ENCODE peak calls at places on chromosomes 13 and 19, in eight cellular contexts. One of them, this sample, is unnamed.

GRCh38 chr13:55229906-55230569 is 1910.7 kb upstream of the PRR20A start:
- DNase-seq in CD8-positive, alpha-beta memory T cell: no peak
- DNase-seq in stimulated activated CD4-positive, alpha-beta T cell treated with anti-CD3 and anti-CD28 coated beads, TNF-alpha, amount 100 ng/mL, for 4 hours: no peak
- DNase-seq in substantia nigra: no peak
- DNase-seq in activated CD8-positive, alpha-beta T cell treated with anti-CD3 and anti-CD28 coated beads for 36 hours: no peak
- DNase-seq in Caco-2: no peak
- DNase-seq in left colon: no peak
- DNase-seq in lower leg skin: no peak
- DNase-seq in this sample: no peak

GRCh38 chr19:11191273-11191755 is 6.0 kb downstream of the KANK2 start:
- DNase-seq in CD8-positive, alpha-beta memory T cell: no peak
- DNase-seq in stimulated activated CD4-positive, alpha-beta T cell treated with anti-CD3 and anti-CD28 coated beads, TNF-alpha, amount 100 ng/mL, for 4 hours: no peak
- DNase-seq in substantia nigra: no peak
- DNase-seq in activated CD8-positive, alpha-beta T cell treated with anti-CD3 and anti-CD28 coated beads for 36 hours: peak
- DNase-seq in Caco-2: no peak
- DNase-seq in left colon: peak
- DNase-seq in lower leg skin: peak
- DNase-seq in this sample: peak

GRCh38 chr13:40672310-40673060 is 6.0 kb upstream of the FOXO1 start:
- DNase-seq in CD8-positive, alpha-beta memory T cell: no peak
- DNase-seq in stimulated activated CD4-positive, alpha-beta T cell treated with anti-CD3 and anti-CD28 coated beads, TNF-alpha, amount 100 ng/mL, for 4 hours: no peak
- DNase-seq in substantia nigra: no peak
- DNase-seq in activated CD8-positive, alpha-beta T cell treated with anti-CD3 and anti-CD28 coated beads for 36 hours: peak
- DNase-seq in Caco-2: no peak
- DNase-seq in left colon: no peak
- DNase-seq in lower leg skin: no peak
- DNase-seq in this sample: no peak

GRCh38 chr13:113357529-113357928 is 6.4 kb downstream of the GRTP1 start:
- DNase-seq in CD8-positive, alpha-beta memory T cell: no peak
- DNase-seq in stimulated activated CD4-positive, alpha-beta T cell treated with anti-CD3 and anti-CD28 coated beads, TNF-alpha, amount 100 ng/mL, for 4 hours: no peak
- DNase-seq in substantia nigra: no peak
- DNase-seq in activated CD8-positive, alpha-beta T cell treated with anti-CD3 and anti-CD28 coated beads for 36 hours: no peak
- DNase-seq in Caco-2: no peak
- DNase-seq in left colon: no peak
- DNase-seq in lower leg skin: no peak
- DNase-seq in this sample: no peak

GRCh38 chr13:94674609-94675348 is 37.6 kb downstream of the SOX21 start:
- DNase-seq in CD8-positive, alpha-beta memory T cell: no peak
- DNase-seq in stimulated activated CD4-positive, alpha-beta T cell treated with anti-CD3 and anti-CD28 coated beads, TNF-alpha, amount 100 ng/mL, for 4 hours: peak
- DNase-seq in substantia nigra: peak
- DNase-seq in activated CD8-positive, alpha-beta T cell treated with anti-CD3 and anti-CD28 coated beads for 36 hours: peak
- DNase-seq in Caco-2: peak
- DNase-seq in left colon: no peak
- DNase-seq in lower leg skin: peak
- DNase-seq in this sample: peak

GRCh38 chr13:98419786-98420559 is 156.9 kb downstream of the STK24 start:
- DNase-seq in CD8-positive, alpha-beta memory T cell: no peak
- DNase-seq in stimulated activated CD4-positive, alpha-beta T cell treated with anti-CD3 and anti-CD28 coated beads, TNF-alpha, amount 100 ng/mL, for 4 hours: no peak
- DNase-seq in substantia nigra: no peak
- DNase-seq in activated CD8-positive, alpha-beta T cell treated with anti-CD3 and anti-CD28 coated beads for 36 hours: no peak
- DNase-seq in Caco-2: peak
- DNase-seq in left colon: no peak
- DNase-seq in lower leg skin: no peak
- DNase-seq in this sample: no peak

GRCh38 chr13:38103851-38104250 is 234.3 kb upstream of the TRPC4 start:
- DNase-seq in CD8-positive, alpha-beta memory T cell: no peak
- DNase-seq in stimulated activated CD4-positive, alpha-beta T cell treated with anti-CD3 and anti-CD28 coated beads, TNF-alpha, amount 100 ng/mL, for 4 hours: no peak
- DNase-seq in substantia nigra: no peak
- DNase-seq in activated CD8-positive, alpha-beta T cell treated with anti-CD3 and anti-CD28 coated beads for 36 hours: no peak
- DNase-seq in Caco-2: no peak
- DNase-seq in left colon: no peak
- DNase-seq in lower leg skin: no peak
- DNase-seq in this sample: no peak

GRCh38 chr19:34508540-34508939 is 27.0 kb downstream of the WTIP start:
- DNase-seq in CD8-positive, alpha-beta memory T cell: no peak
- DNase-seq in stimulated activated CD4-positive, alpha-beta T cell treated with anti-CD3 and anti-CD28 coated beads, TNF-alpha, amount 100 ng/mL, for 4 hours: no peak
- DNase-seq in substantia nigra: no peak
- DNase-seq in activated CD8-positive, alpha-beta T cell treated with anti-CD3 and anti-CD28 coated beads for 36 hours: no peak
- DNase-seq in Caco-2: no peak
- DNase-seq in left colon: no peak
- DNase-seq in lower leg skin: no peak
- DNase-seq in this sample: no peak

GRCh38 chr13:90445179-90445578 is 902.3 kb upstream of the MIR17HG start:
- DNase-seq in CD8-positive, alpha-beta memory T cell: no peak
- DNase-seq in stimulated activated CD4-positive, alpha-beta T cell treated with anti-CD3 and anti-CD28 coated beads, TNF-alpha, amount 100 ng/mL, for 4 hours: no peak
- DNase-seq in substantia nigra: no peak
- DNase-seq in activated CD8-positive, alpha-beta T cell treated with anti-CD3 and anti-CD28 coated beads for 36 hours: no peak
- DNase-seq in Caco-2: peak
- DNase-seq in left colon: no peak
- DNase-seq in lower leg skin: peak
- DNase-seq in this sample: no peak

GRCh38 chr13:50713849-50714248 is 129.6 kb downstream of the DLEU7 start:
- DNase-seq in CD8-positive, alpha-beta memory T cell: peak
- DNase-seq in stimulated activated CD4-positive, alpha-beta T cell treated with anti-CD3 and anti-CD28 coated beads, TNF-alpha, amount 100 ng/mL, for 4 hours: no peak
- DNase-seq in substantia nigra: no peak
- DNase-seq in activated CD8-positive, alpha-beta T cell treated with anti-CD3 and anti-CD28 coated beads for 36 hours: peak
- DNase-seq in Caco-2: no peak
- DNase-seq in left colon: no peak
- DNase-seq in lower leg skin: no peak
- DNase-seq in this sample: peak

GRCh38 chr19:5017235-5017634 is 48.3 kb downstream of the KDM4B start:
- DNase-seq in CD8-positive, alpha-beta memory T cell: no peak
- DNase-seq in stimulated activated CD4-positive, alpha-beta T cell treated with anti-CD3 and anti-CD28 coated beads, TNF-alpha, amount 100 ng/mL, for 4 hours: no peak
- DNase-seq in substantia nigra: no peak
- DNase-seq in activated CD8-positive, alpha-beta T cell treated with anti-CD3 and anti-CD28 coated beads for 36 hours: no peak
- DNase-seq in Caco-2: no peak
- DNase-seq in left colon: no peak
- DNase-seq in lower leg skin: no peak
- DNase-seq in this sample: no peak

GRCh38 chr19:4232614-4233281 is 3.4 kb downstream of the EBI3 start:
- DNase-seq in CD8-positive, alpha-beta memory T cell: no peak
- DNase-seq in stimulated activated CD4-positive, alpha-beta T cell treated with anti-CD3 and anti-CD28 coated beads, TNF-alpha, amount 100 ng/mL, for 4 hours: no peak
- DNase-seq in substantia nigra: no peak
- DNase-seq in activated CD8-positive, alpha-beta T cell treated with anti-CD3 and anti-CD28 coated beads for 36 hours: no peak
- DNase-seq in Caco-2: no peak
- DNase-seq in left colon: no peak
- DNase-seq in lower leg skin: no peak
- DNase-seq in this sample: no peak

GRCh38 chr19:33292595-33293254 is 9.6 kb downstream of the CEBPA start:
- DNase-seq in CD8-positive, alpha-beta memory T cell: no peak
- DNase-seq in stimulated activated CD4-positive, alpha-beta T cell treated with anti-CD3 and anti-CD28 coated beads, TNF-alpha, amount 100 ng/mL, for 4 hours: no peak
- DNase-seq in substantia nigra: no peak
- DNase-seq in activated CD8-positive, alpha-beta T cell treated with anti-CD3 and anti-CD28 coated beads for 36 hours: no peak
- DNase-seq in Caco-2: no peak
- DNase-seq in left colon: peak
- DNase-seq in lower leg skin: no peak
- DNase-seq in this sample: peak